ENCODE peak calls at places on chromosomes 5 and 9, in nine cellular contexts. U is mammary epithelial cell, M is neural progenitor cell, O is fibroblast of pulmonary artery, R is uterus, F is gastrocnemius medialis, B is epithelial cell of esophagus, P is stomach, Q is AG10803. Y is an unnamed sample.

GRCh38 chr5:123665822-123666371 is 153.9 kb downstream of the CSNK1G3 start:
- DNase-seq in M (no peak), Q (no peak), U (no peak), F (no peak), O (no peak), P (no peak), R (no peak), B (no peak), Y (no peak)

GRCh38 chr9:72443855-72444254 is 77.6 kb upstream of the TMC1 start:
- DNase-seq in B (peak), P (no peak), M (no peak), U (peak), R (no peak), Q (no peak), O (no peak), F (no peak), Y (no peak)

GRCh38 chr5:157463621-157464407 is 3.8 kb downstream of the NIPAL4 start:
- DNase-seq in M (no peak), P (no peak), F (peak), U (peak), O (no peak), B (peak), Q (peak), R (no peak), Y (no peak)

GRCh38 chr9:137270929-137271695 is 6.4 kb upstream of the TOR4A start:
- DNase-seq in M (no peak), U (no peak), F (no peak), P (no peak), B (no peak), R (no peak), Q (no peak), O (no peak), Y (no peak)

GRCh38 chr9:21294325-21294724 is 10.8 kb downstream of the IFNA5 start:
- DNase-seq in P (no peak), F (no peak), R (no peak), M (no peak), Q (no peak), O (peak), U (peak), B (peak), Y (no peak)

GRCh38 chr9:18467696-18468095 is 6.3 kb upstream of the ADAMTSL1 start:
- DNase-seq in M (no peak), O (no peak), B (no peak), P (no peak), Q (no peak), F (no peak), U (no peak), R (no peak), Y (no peak)

GRCh38 chr9:123772967-123773366 is 157.0 kb downstream of the DENND1A start:
- DNase-seq in Q (no peak), B (no peak), F (no peak), U (no peak), R (no peak), M (no peak), O (no peak), P (no peak), Y (no peak)

GRCh38 chr9:91193658-91194391 is 167.9 kb downstream of the AUH start:
- DNase-seq in F (peak), B (peak), M (peak), Q (peak), O (peak), U (peak), R (peak), P (peak), Y (peak)

GRCh38 chr5:72320022-72320898 is at the start of the genes MRPS27 and PTCD2:
- DNase-seq in R (peak), M (peak), O (peak), P (peak), U (peak), F (peak), B (peak), Q (peak), Y (peak)

GRCh38 chr5:122030251-122030650 is 47.8 kb downstream of the LOX start:
- DNase-seq in B (no peak), M (peak), R (no peak), Q (no peak), O (peak), U (no peak), P (no peak), F (no peak), Y (no peak)

GRCh38 chr5:159911349-159911748 is 4.9 kb upstream of the ADRA1B start:
- DNase-seq in B (no peak), Q (no peak), P (no peak), M (no peak), O (no peak), U (no peak), R (no peak), F (no peak), Y (no peak)

GRCh38 chr5:74995931-74996330 is 56.4 kb downstream of the GCNT4 start:
- DNase-seq in M (no peak), U (no peak), F (no peak), P (no peak), Q (peak), B (no peak), R (no peak), O (no peak), Y (no peak)

GRCh38 chr5:1551426-1551825 is 27.7 kb upstream of the LPCAT1 start:
- DNase-seq in O (no peak), B (no peak), M (no peak), F (no peak), U (no peak), Q (no peak), R (no peak), P (no peak), Y (peak)

GRCh38 chr5:1553642-1554409 is 30.1 kb upstream of the LPCAT1 start:
- DNase-seq in P (no peak), M (no peak), O (no peak), Q (no peak), F (no peak), B (no peak), R (no peak), U (no peak), Y (peak)

GRCh38 chr5:1551913-1552312 is 28.2 kb upstream of the LPCAT1 start:
- DNase-seq in F (no peak), Q (no peak), M (no peak), R (peak), P (no peak), O (no peak), B (no peak), U (no peak), Y (peak)

GRCh38 chr5:1554410-1554967 is 30.7 kb upstream of the LPCAT1 start:
- DNase-seq in O (no peak), M (no peak), Q (no peak), F (no peak), B (no peak), P (no peak), R (no peak), U (no peak), Y (peak)

DNA sequence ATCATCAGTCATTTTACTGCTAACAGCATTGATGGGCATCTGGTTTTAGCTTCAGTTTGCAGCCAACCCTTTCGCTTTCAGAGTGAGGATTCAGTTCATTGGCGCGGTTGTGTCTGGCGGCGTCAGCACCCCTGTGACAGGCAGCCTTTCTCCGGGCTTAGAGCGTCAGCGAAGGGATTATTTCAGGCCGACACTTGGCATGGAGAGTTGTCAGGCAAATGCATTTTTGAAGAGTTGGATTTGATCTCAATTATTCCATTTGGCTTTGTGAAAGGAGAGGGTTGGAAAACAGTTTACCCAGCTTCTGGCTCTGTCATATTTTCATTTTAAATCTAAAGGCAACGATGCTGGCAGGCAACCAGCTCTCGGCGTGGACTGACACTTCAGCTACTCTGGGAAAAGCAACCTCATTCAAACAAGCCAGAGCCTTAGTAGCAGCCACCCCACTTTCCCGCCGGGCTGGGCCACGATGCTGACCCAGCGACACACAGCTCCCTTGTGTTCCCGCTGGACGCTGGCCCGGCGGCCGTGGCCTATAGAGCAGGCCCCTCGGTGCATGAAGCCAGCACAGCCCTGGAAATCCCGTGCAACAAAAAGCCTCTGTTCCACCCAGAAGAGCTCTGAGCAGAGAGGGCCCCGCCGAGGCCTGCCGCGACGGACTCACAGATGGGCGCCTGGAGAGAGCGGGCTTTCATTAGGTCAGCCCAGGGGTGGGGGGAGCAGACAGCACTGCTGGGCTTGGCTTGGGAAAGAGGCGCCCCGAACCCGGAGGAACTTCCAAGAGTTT is 28.9 kb upstream of the LPCAT1 start:
- DNase-seq in Q (peak), F (no peak), M (peak), R (peak), O (peak), U (no peak), B (peak), P (no peak), Y (peak)
- H3K4me3 ChIP-seq in Q (no peak), F (peak), M (no peak), R (no peak), O (no peak), U (no peak), B (no peak), P (peak), Y (no peak)

GRCh38 chr9:16803648-16804047 is 66.8 kb downstream of the BNC2 start:
- DNase-seq in Q (no peak), O (no peak), P (no peak), U (no peak), F (no peak), B (no peak), R (no peak), M (no peak), Y (no peak)
- TF ChIP-seq CTCF in Q (no peak), O (no peak), P (no peak), U (no peak), F (no peak), B (no peak), R (no peak), M (no peak), Y (no peak)

GRCh38 chr9:76161546-76161945 is 232.7 kb downstream of the RFK start:
- DNase-seq in Q (peak), M (no peak), F (no peak), P (no peak), R (peak), B (no peak), U (no peak), O (peak), Y (no peak)
- H3K4me3 ChIP-seq in Q (no peak), M (no peak), F (no peak), P (peak), R (no peak), B (no peak), U (no peak), O (no peak), Y (no peak)

DNA sequence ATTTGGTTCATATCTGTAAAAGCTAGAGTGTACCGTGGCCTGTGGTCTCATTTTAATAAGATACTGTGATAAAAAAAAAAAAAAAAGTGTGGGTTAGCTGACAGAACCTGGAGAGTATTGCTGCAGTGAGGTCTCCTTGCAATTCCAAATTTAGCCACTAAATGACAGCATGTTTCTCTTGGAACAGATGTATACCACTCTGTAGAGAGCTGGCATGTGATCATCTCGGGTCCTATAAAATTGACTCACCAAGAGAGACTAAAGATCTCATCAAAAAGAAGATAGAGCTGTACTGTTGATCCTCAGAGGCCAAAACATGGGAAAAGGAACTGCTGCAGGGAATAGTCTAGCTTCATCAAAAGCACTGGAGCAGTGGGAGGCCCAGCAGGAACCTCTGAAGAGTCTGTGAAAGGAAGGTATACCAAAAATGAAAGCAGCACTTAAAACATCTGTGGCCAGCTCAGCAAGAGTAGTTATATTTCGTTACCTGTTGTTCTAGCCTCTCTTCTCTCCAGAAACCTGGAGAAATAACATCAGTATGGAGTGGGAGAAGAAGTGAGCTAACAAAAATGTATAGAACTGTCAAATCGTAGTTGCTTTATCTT is 826.8 kb downstream of the EFNA5 start:
- DNase-seq in F (no peak), Q (no peak), O (peak), P (no peak), R (no peak), B (peak), U (peak), M (peak), Y (no peak)
- TF ChIP-seq CTCF in F (no peak), Q (peak), O (peak), P (peak), R (no peak), B (peak), U (peak), M (peak), Y (no peak)